ENCODE peak calls at places on chromosome 14, in ten cellular contexts. B is HAP-1; P is tibial nerve; K is effector memory CD4-positive, alpha-beta T cell; Q is fibroblast of lung; A is OCI-LY7; X is CD8-positive, alpha-beta memory T cell; T is left ventricle myocardium inferior; O is cardiac muscle cell; M is heart left ventricle. F is an unnamed sample. For H3K4me1, the result is how much of the 10 kb centered on the place peaks cover.

GRCh38 chr14:101373690-101374295 is 187.5 kb upstream of the DIO3 start:
- DNase-seq in B (no peak), P (no peak), K (no peak), Q (no peak), A (no peak), X (no peak), T (no peak), O (no peak), M (no peak), F (no peak)

GRCh38 chr14:97185186-97185585 is 388.0 kb downstream of the VRK1 start:
- DNase-seq in B (no peak), P (no peak), K (no peak), Q (peak), A (peak), X (no peak), T (no peak), O (no peak), M (no peak), F (no peak)

GRCh38 chr14:23648764-23649460 is 12.7 kb downstream of the DHRS2 start:
- DNase-seq in B (no peak), P (no peak), K (no peak), Q (no peak), A (no peak), X (no peak), T (no peak), O (no peak), M (no peak), F (no peak)

GRCh38 chr14:75015496-75015895 is 12.8 kb downstream of the EIF2B2 start:
- DNase-seq in B (no peak), P (no peak), K (no peak), Q (no peak), A (no peak), X (no peak), T (no peak), O (no peak), M (no peak), F (no peak)

GRCh38 chr14:22502551-22502950 is 86.5 kb downstream of the DAD1 start:
- DNase-seq in B (no peak), P (no peak), K (no peak), Q (no peak), A (no peak), X (no peak), T (no peak), O (no peak), M (no peak), F (no peak)

GRCh38 chr14:75837151-75837787 is 144.5 kb downstream of the TGFB3 start:
- DNase-seq in B (no peak), P (no peak), K (no peak), Q (no peak), A (no peak), X (no peak), T (no peak), O (peak), M (no peak), F (no peak)

GRCh38 chr14:105378199-105378598 is 20.1 kb upstream of the TEX22 start:
- DNase-seq in B (no peak), P (no peak), K (no peak), Q (no peak), A (no peak), X (no peak), T (no peak), O (no peak), M (no peak), F (no peak)

GRCh38 chr14:100341301-100342031 is 18.3 kb downstream of the SLC25A47 start:
- DNase-seq in B (no peak), P (no peak), K (no peak), Q (peak), A (peak), X (no peak), T (no peak), O (peak), M (no peak), F (no peak)

GRCh38 chr14:45716506-45716905 is 463.5 kb upstream of the MIS18BP1 start:
- DNase-seq in B (peak), P (no peak), K (no peak), Q (no peak), A (peak), X (no peak), T (no peak), O (no peak), M (no peak), F (no peak)

GRCh38 chr14:75042040-75042439 is 9.2 kb downstream of the MLH3 start:
- DNase-seq in B (no peak), P (no peak), K (no peak), Q (peak), A (no peak), X (no peak), T (no peak), O (no peak), M (no peak), F (no peak)

GRCh38 chr14:101022916-101023435 is 119.5 kb upstream of the RTL1 start:
- DNase-seq in B (no peak), P (no peak), K (no peak), Q (no peak), A (no peak), X (no peak), T (no peak), O (no peak), M (no peak), F (no peak)

GRCh38 chr14:94780536-94781404 is 10.9 kb upstream of the GSC start:
- DNase-seq in B (peak), P (no peak), K (no peak), Q (no peak), A (no peak), X (no peak), T (no peak), O (no peak), M (no peak), F (no peak)

GRCh38 chr14:58584383-58584782 is 53.4 kb upstream of the DACT1 start:
- DNase-seq in B (no peak), P (no peak), K (no peak), Q (peak), A (no peak), X (no peak), T (no peak), O (no peak), M (no peak), F (no peak)

GRCh38 chr14:89303452-89304435 is 113.3 kb downstream of the FOXN3 start:
- DNase-seq in B (peak), P (peak), K (no peak), Q (peak), A (peak), X (no peak), T (peak), O (peak), M (peak), F (peak)
- H3K4me3 ChIP-seq in B (no peak), P (peak), K (no peak), Q (peak), A (peak), X (no peak), T (peak), O (peak), M (peak), F (no peak)

DNA sequence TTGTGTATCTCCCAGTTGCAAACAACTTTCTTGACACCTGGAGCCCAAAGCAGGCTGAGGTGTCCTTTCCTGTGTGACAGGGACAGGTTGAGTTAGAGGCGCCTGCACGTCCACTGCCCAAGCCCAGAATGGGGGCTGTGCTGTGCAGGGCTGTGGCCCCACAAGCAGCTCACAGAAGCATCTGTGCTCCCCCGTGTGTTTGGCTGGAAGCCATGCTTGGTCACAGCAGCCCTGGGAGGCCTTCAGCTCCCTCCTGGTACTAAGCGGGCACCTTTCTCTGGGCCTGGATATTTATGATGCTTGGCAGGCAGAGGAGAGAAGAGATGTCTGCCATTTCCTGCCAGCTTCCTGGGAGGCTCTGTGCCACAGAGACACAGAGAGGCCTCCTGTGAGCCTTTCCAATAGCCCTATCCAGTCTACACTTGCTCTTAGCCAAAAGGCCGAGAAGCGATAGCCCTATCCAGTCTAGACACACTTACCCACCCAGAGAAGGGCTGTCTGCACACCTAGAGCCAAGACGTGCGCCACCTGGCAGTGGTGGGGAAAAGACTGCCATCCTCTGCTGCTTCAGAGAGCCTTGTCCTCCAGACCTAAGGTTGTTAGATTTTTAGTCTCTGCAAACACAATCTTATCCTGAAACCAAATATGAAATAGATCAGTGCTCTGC is 117.4 kb downstream of the GCH1 start:
- DNase-seq in B (no peak), P (no peak), K (no peak), Q (no peak), A (peak), X (no peak), T (peak), O (no peak), M (peak), F (no peak)
- H3K4me1 ChIP-seq in B (under half), P (under half), K (under half), Q (under half), A (under half), X (under half), T (half or more), O (under half), M (half or more), F (under half)

GRCh38 chr14:104138891-104139459 is 588 bp downstream of the KIF26A start:
- DNase-seq in B (no peak), P (no peak), K (no peak), Q (no peak), A (no peak), X (no peak), T (peak), O (no peak), M (peak), F (no peak)
- H3K4me3 ChIP-seq in B (peak), P (peak), K (peak), Q (no peak), A (no peak), X (no peak), T (peak), O (peak), M (peak), F (peak)

GRCh38 chr14:103393687-103394626 is 8.7 kb downstream of the MARK3 start:
- DNase-seq in B (peak), P (no peak), K (no peak), Q (peak), A (peak), X (no peak), T (no peak), O (peak), M (peak), F (no peak)
- H3K4me1 ChIP-seq in B (under half), P (under half), K (under half), Q (under half), A (under half), X (half or more), T (half or more), O (under half), M (half or more), F (under half)

GRCh38 chr14:60642270-60642789 is 6.9 kb downstream of the SIX1 start:
- DNase-seq in B (no peak), P (no peak), K (no peak), Q (no peak), A (no peak), X (no peak), T (no peak), O (no peak), M (no peak), F (no peak)

GRCh38 chr14:60641722-60642269 is 7.5 kb downstream of the SIX1 start:
- DNase-seq in B (no peak), P (no peak), K (no peak), Q (no peak), A (no peak), X (no peak), T (no peak), O (no peak), M (no peak), F (no peak)

GRCh38 chr14:60640859-60641721 is 8.2 kb downstream of the SIX1 start:
- DNase-seq in B (no peak), P (no peak), K (no peak), Q (no peak), A (no peak), X (no peak), T (no peak), O (no peak), M (no peak), F (no peak)

GRCh38 chr14:60643443-60644402 is 5.6 kb downstream of the SIX1 start:
- DNase-seq in B (no peak), P (no peak), K (no peak), Q (no peak), A (no peak), X (no peak), T (no peak), O (no peak), M (no peak), F (peak)

GRCh38 chr14:60642790-60643397 is 6.4 kb downstream of the SIX1 start:
- DNase-seq in B (no peak), P (no peak), K (no peak), Q (no peak), A (no peak), X (no peak), T (no peak), O (no peak), M (no peak), F (no peak)
- H3K4me3 ChIP-seq in B (no peak), P (peak), K (no peak), Q (no peak), A (no peak), X (no peak), T (peak), O (peak), M (no peak), F (peak)

DNA sequence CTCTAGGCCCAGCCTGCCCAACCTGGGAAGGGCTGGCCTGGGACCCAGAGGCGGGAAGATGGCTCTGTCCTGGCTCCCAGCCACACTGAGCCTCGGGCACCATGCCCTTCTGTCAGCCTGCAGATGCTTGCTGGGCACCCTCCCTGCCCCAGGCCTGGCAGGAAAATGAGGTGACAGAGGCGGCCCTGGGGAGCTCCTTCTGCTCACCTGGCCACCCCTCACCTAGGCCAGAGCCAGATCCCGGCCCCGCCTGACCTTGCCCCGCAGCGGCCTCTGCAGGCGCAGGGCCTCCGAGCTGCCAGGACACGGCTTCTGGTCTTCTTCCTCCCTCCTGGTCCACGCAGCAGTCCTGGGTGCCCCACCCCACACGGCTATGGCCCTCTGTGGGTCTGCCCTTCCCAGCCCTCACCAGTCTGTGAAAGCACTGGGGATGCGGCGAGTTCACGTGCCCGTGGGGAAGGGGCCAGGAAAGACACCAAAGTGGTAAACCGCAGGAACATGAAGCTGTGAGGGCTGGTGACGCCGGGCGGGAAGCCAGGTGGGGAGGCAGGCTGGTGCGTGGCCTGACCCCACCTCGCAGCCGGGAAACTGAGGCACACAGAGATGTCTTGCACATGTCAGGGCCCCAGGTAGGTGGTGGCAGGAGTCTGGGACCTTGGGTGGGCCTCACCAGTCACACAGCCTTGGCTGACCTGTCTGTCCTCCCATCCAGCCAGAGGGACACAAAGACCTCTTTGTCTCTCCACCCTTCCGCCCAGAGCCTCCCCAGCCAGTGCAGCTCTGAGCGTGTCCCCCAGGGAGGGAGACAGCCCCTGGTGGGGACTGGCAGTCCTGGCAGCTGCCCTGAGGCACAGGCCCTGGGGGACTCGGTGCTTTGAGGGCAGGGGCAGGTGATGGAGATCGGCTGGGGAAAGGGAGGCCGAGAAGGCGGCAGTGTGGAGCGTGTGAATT is 12.8 kb downstream of the BAG5 start:
- DNase-seq in B (no peak), P (no peak), K (no peak), Q (no peak), A (no peak), X (no peak), T (peak), O (no peak), M (peak), F (no peak)
- H3K4me1 ChIP-seq in B (under half), P (half or more), K (under half), Q (under half), A (under half), X (under half), T (half or more), O (under half), M (half or more), F (under half)

GRCh38 chr14:89416002-89416995 is 734 bp downstream of the FOXN3 start:
- DNase-seq in B (peak), P (peak), K (peak), Q (peak), A (peak), X (peak), T (peak), O (peak), M (peak), F (peak)
- H3K4me3 ChIP-seq in B (peak), P (peak), K (peak), Q (peak), A (peak), X (peak), T (peak), O (peak), M (peak), F (peak)

GRCh38 chr14:50087350-50088116 is 28.8 kb downstream of the VCPKMT start:
- DNase-seq in B (no peak), P (no peak), K (no peak), Q (no peak), A (no peak), X (no peak), T (no peak), O (no peak), M (no peak), F (no peak)
- H3K4me1 ChIP-seq in B (under half), P (under half), K (half or more), Q (under half), A (under half), X (half or more), T (under half), O (under half), M (under half), F (under half)